ENCODE peak calls at places on chromosomes 2 and 18, in ten cellular contexts. O is Peyer's patch; K is mesendoderm; I is tibial artery; A is IMR-90; D is GM23248; V is astrocyte; B is CD8-positive, alpha-beta memory T cell; R is pancreas; U is mesenchymal stem cell. W is an unnamed sample.

GRCh38 chr2:67329951-67330350 is 67.2 kb upstream of the ETAA1 start:
- DNase-seq in D (no peak), B (no peak), O (no peak), K (no peak), U (no peak), V (no peak), A (no peak), I (no peak), R (no peak), W (no peak)

GRCh38 chr2:101004671-101005325 is 2.7 kb downstream of the RPL31 start:
- DNase-seq in I (no peak), A (no peak), B (no peak), R (no peak), V (no peak), D (no peak), U (no peak), O (no peak), K (no peak), W (no peak)

GRCh38 chr2:29480423-29480822 is 365.2 kb downstream of the CLIP4 start:
- DNase-seq in O (no peak), B (no peak), A (no peak), K (no peak), V (no peak), I (no peak), U (no peak), D (no peak), R (no peak), W (no peak)

GRCh38 chr2:117771969-117772630 is 42.4 kb upstream of the DDX18 start:
- DNase-seq in I (no peak), V (peak; percentile 4), O (no peak), K (peak; percentile 30), D (peak; percentile 65), B (no peak), R (no peak), A (peak; percentile 38), U (peak; percentile 56), W (no peak)

GRCh38 chr18:2884706-2885285 is 38.0 kb downstream of the EMILIN2 start:
- DNase-seq in B (no peak), R (no peak), U (no peak), I (no peak), O (no peak), A (no peak), D (no peak), V (no peak), K (no peak), W (no peak)

GRCh38 chr2:189115126-189115525 is 64.4 kb downstream of the COL5A2 start:
- DNase-seq in D (peak; percentile 57), A (peak; percentile 38), R (no peak), K (no peak), I (no peak), B (no peak), O (no peak), U (no peak), V (no peak), W (no peak)

GRCh38 chr2:226423498-226423960 is 376.1 kb downstream of the IRS1 start:
- DNase-seq in A (peak; percentile 51), U (peak; percentile 37), R (no peak), V (peak; percentile 44), D (peak; percentile 59), K (no peak), B (peak; percentile 52), O (peak; percentile 51), I (no peak), W (peak; percentile 10)

GRCh38 chr18:63999871-64000270 is 30.0 kb downstream of the SERPINB8 start:
- DNase-seq in A (no peak), D (no peak), U (no peak), B (no peak), I (no peak), V (no peak), K (no peak), R (no peak), O (no peak), W (no peak)

GRCh38 chr18:62790836-62791772 is 75.8 kb downstream of the PHLPP1 start:
- DNase-seq in I (no peak), O (no peak), R (no peak), U (peak; percentile 31), V (peak; percentile 74), A (peak; percentile 75), D (peak; percentile 65), B (no peak), K (no peak), W (no peak)

GRCh38 chr2:152126664-152127063 is 27.8 kb upstream of the CACNB4 start:
- DNase-seq in B (no peak), V (no peak), D (no peak), A (no peak), R (no peak), K (no peak), O (no peak), I (no peak), U (no peak), W (no peak)

GRCh38 chr18:24710474-24710873 is 250.0 kb downstream of the HRH4 start:
- DNase-seq in O (no peak), A (no peak), V (no peak), U (no peak), K (no peak), R (no peak), D (no peak), B (no peak), I (no peak), W (no peak)

GRCh38 chr18:21359746-21360145 is 117.7 kb downstream of the GREB1L start:
- DNase-seq in I (no peak), V (no peak), K (no peak), U (no peak), R (no peak), B (no peak), A (no peak), O (no peak), D (peak; percentile 68), W (no peak)

GRCh38 chr2:43576983-43577892 is 18.6 kb downstream of the THADA start:
- DNase-seq in V (peak; percentile 74), I (no peak), D (peak; percentile 89), R (no peak), A (peak; percentile 84), K (peak; percentile 56), B (peak; percentile 52), O (peak; percentile 54), U (peak; percentile 74), W (peak; percentile 62)

GRCh38 chr2:152566728-152567069 is 150.6 kb downstream of the PRPF40A start:
- DNase-seq in V (peak; percentile 55), K (no peak), B (no peak), A (peak; percentile 56), O (no peak), I (no peak), R (no peak), U (no peak), D (no peak), W (no peak)

GRCh38 chr2:43136862-43137261 is 89.5 kb downstream of the ZFP36L2 start:
- DNase-seq in O (peak; percentile 92), V (no peak), B (peak; percentile 93), D (no peak), U (no peak), K (no peak), I (no peak), R (no peak), A (no peak), W (peak; percentile 69)

GRCh38 chr18:27685807-27686412 is 491.0 kb downstream of the CDH2 start:
- DNase-seq in B (no peak), K (peak; percentile 50), I (no peak), D (peak; percentile 74), U (peak; percentile 49), A (peak; percentile 39), R (no peak), O (no peak), V (peak; percentile 29), W (no peak)

GRCh38 chr2:172735646-172736418 is at the start of gene RAPGEF4:
- DNase-seq in I (no peak), A (no peak), B (no peak), R (peak; percentile 65), O (no peak), V (no peak), K (peak; percentile 17), D (peak; percentile 49), U (no peak), W (no peak)

GRCh38 chr2:120957905-120958304 is 222.2 kb downstream of the GLI2 start:
- DNase-seq in U (no peak), A (no peak), B (no peak), I (no peak), K (no peak), R (no peak), D (no peak), V (no peak), O (no peak), W (no peak)

GRCh38 chr2:120961396-120961795 is 225.7 kb downstream of the GLI2 start:
- DNase-seq in V (no peak), O (no peak), R (no peak), U (no peak), A (no peak), I (no peak), K (no peak), D (no peak), B (no peak), W (no peak)

GRCh38 chr2:120960994-120961393 is 225.3 kb downstream of the GLI2 start:
- DNase-seq in U (no peak), K (no peak), R (no peak), A (no peak), D (no peak), O (no peak), V (no peak), I (no peak), B (no peak), W (no peak)

GRCh38 chr2:120958623-120959366 is 223.1 kb downstream of the GLI2 start:
- DNase-seq in R (no peak), U (peak; percentile 18), O (no peak), I (no peak), B (no peak), K (peak; percentile 60), D (peak; percentile 39), A (no peak), V (no peak), W (no peak)

GRCh38 chr2:120959426-120959825 is 223.8 kb downstream of the GLI2 start:
- DNase-seq in A (no peak), U (no peak), B (no peak), O (no peak), V (peak; percentile 66), K (no peak), R (no peak), D (no peak), I (no peak), W (no peak)
- H3K4me3 ChIP-seq in A (no peak overlapping the region), U (no peak overlapping the region), B (no peak overlapping the region), O (no peak overlapping the region), V (no peak overlapping the region), K (no peak overlapping the region), R (no peak overlapping the region), D (no peak overlapping the region), I (no peak overlapping the region), W (no peak overlapping the region)

GRCh38 chr2:25326326-25327013 is 15.3 kb downstream of the DNMT3A start:
- DNase-seq in U (no peak), V (no peak), B (no peak), D (no peak), A (no peak), O (no peak), R (no peak), K (no peak), I (no peak), W (no peak)
- H3K27ac ChIP-seq in U (no peak overlapping the region), V (no peak overlapping the region), B (no peak overlapping the region), D (no peak overlapping the region), A (no peak overlapping the region), O (no peak overlapping the region), R (no peak overlapping the region), K (no peak overlapping the region), I (peak overlapping the region; percentile 83), W (no peak overlapping the region)

GRCh38 chr2:200945395-200945729 is 18.1 kb downstream of the ORC2 start:
- DNase-seq in K (no peak), U (no peak), D (no peak), I (no peak), O (no peak), B (no peak), A (no peak), R (no peak), V (no peak), W (no peak)
- H3K36me3 ChIP-seq in K (peaks cover 3% of the 10 kb centered on the region), U (peaks cover 14% of the 10 kb centered on the region), D (peaks cover 27% of the 10 kb centered on the region), I (peaks cover 40% of the 10 kb centered on the region), O (peaks cover 77% of the 10 kb centered on the region), B (peaks cover 27% of the 10 kb centered on the region), A (peaks cover 9% of the 10 kb centered on the region), R (no peaks in the 10 kb centered on the region), V (peaks cover 10% of the 10 kb centered on the region), W (peaks cover 66% of the 10 kb centered on the region)

GRCh38 chr2:237702439-237703397 is 75.3 kb downstream of the LRRFIP1 start:
- DNase-seq in R (no peak), V (peak; percentile 85), D (peak; percentile 83), O (peak; percentile 77), A (peak; percentile 75), I (peak; percentile 84), B (peak; percentile 57), K (peak; percentile 91), U (peak; percentile 91), W (no peak)
- H3K4me3 ChIP-seq in R (no peak overlapping the region), V (peak overlapping the region; percentile 17), D (peak overlapping the region; percentile 49), O (no peak overlapping the region), A (no peak overlapping the region), I (no peak overlapping the region), B (peak overlapping the region; percentile 21), K (no peak overlapping the region), U (no peak overlapping the region), W (peak overlapping the region; percentile 57)